ENCODE peak calls at places on chromosomes 3 and 15, in seven cellular contexts. One of them, this sample, is unnamed.

GRCh38 chr3:43178891-43179366 is 73.0 kb upstream of the POMGNT2 start:
- DNase-seq in IMR-90: peak
- DNase-seq in neuronal stem cell: no peak
- DNase-seq in trophoblast cell: no peak
- DNase-seq in mesenchymal stem cell: peak
- DNase-seq in H1: no peak
- DNase-seq in mesendoderm: no peak
- DNase-seq in this sample: no peak

GRCh38 chr3:43907508-43907858 is 216.7 kb downstream of the ABHD5 start:
- DNase-seq in IMR-90: no peak
- DNase-seq in neuronal stem cell: no peak
- DNase-seq in trophoblast cell: no peak
- DNase-seq in mesenchymal stem cell: no peak
- DNase-seq in H1: no peak
- DNase-seq in mesendoderm: no peak
- DNase-seq in this sample: no peak

GRCh38 chr3:172253200-172253599 is 195.1 kb downstream of the GHSR start:
- DNase-seq in IMR-90: no peak
- DNase-seq in neuronal stem cell: no peak
- DNase-seq in trophoblast cell: no peak
- DNase-seq in mesenchymal stem cell: no peak
- DNase-seq in H1: no peak
- DNase-seq in mesendoderm: no peak
- DNase-seq in this sample: no peak

GRCh38 chr3:138935864-138936762 is 10.8 kb downstream of the FOXL2 start:
- DNase-seq in IMR-90: peak
- DNase-seq in neuronal stem cell: peak
- DNase-seq in trophoblast cell: no peak
- DNase-seq in mesenchymal stem cell: peak
- DNase-seq in H1: no peak
- DNase-seq in mesendoderm: peak
- DNase-seq in this sample: peak

GRCh38 chr3:188296761-188297689 is 143.1 kb downstream of the LPP start:
- DNase-seq in IMR-90: peak
- DNase-seq in neuronal stem cell: no peak
- DNase-seq in trophoblast cell: peak
- DNase-seq in mesenchymal stem cell: peak
- DNase-seq in H1: no peak
- DNase-seq in mesendoderm: no peak
- DNase-seq in this sample: no peak

GRCh38 chr15:70432924-70433500 is 330.3 kb downstream of the UACA start:
- DNase-seq in IMR-90: no peak
- DNase-seq in neuronal stem cell: peak
- DNase-seq in trophoblast cell: no peak
- DNase-seq in mesenchymal stem cell: no peak
- DNase-seq in H1: no peak
- DNase-seq in mesendoderm: no peak
- DNase-seq in this sample: no peak

GRCh38 chr15:78873796-78874761 is 1.4 kb downstream of the MORF4L1 start:
- DNase-seq in IMR-90: peak
- DNase-seq in neuronal stem cell: no peak
- DNase-seq in trophoblast cell: peak
- DNase-seq in mesenchymal stem cell: peak
- DNase-seq in H1: no peak
- DNase-seq in mesendoderm: peak
- DNase-seq in this sample: no peak

GRCh38 chr15:77120576-77120975 is 49.7 kb upstream of the TSPAN3 start:
- DNase-seq in IMR-90: no peak
- DNase-seq in neuronal stem cell: no peak
- DNase-seq in trophoblast cell: no peak
- DNase-seq in mesenchymal stem cell: no peak
- DNase-seq in H1: no peak
- DNase-seq in mesendoderm: no peak
- DNase-seq in this sample: no peak

GRCh38 chr3:123421353-123422174 is 27.3 kb downstream of the ADCY5 start:
- DNase-seq in IMR-90: no peak
- DNase-seq in neuronal stem cell: no peak
- DNase-seq in trophoblast cell: no peak
- DNase-seq in mesenchymal stem cell: peak
- DNase-seq in H1: no peak
- DNase-seq in mesendoderm: no peak
- DNase-seq in this sample: no peak

GRCh38 chr3:41317298-41317697 is 118.0 kb downstream of the CTNNB1 start:
- DNase-seq in IMR-90: no peak
- DNase-seq in neuronal stem cell: no peak
- DNase-seq in trophoblast cell: no peak
- DNase-seq in mesenchymal stem cell: no peak
- DNase-seq in H1: no peak
- DNase-seq in mesendoderm: no peak
- DNase-seq in this sample: no peak

GRCh38 chr15:31031471-31032064 is 40.1 kb upstream of the MTMR10 start:
- DNase-seq in IMR-90: peak
- DNase-seq in neuronal stem cell: no peak
- DNase-seq in trophoblast cell: no peak
- DNase-seq in mesenchymal stem cell: peak
- DNase-seq in H1: no peak
- DNase-seq in mesendoderm: no peak
- DNase-seq in this sample: no peak

GRCh38 chr3:47347217-47347801 is 33.5 kb upstream of the PTPN23 start:
- DNase-seq in IMR-90: peak
- DNase-seq in neuronal stem cell: no peak
- DNase-seq in trophoblast cell: peak
- DNase-seq in mesenchymal stem cell: peak
- DNase-seq in H1: no peak
- DNase-seq in mesendoderm: peak
- DNase-seq in this sample: no peak

GRCh38 chr15:60496853-60497252 is 17.9 kb upstream of the ICE2 start:
- DNase-seq in IMR-90: no peak
- DNase-seq in neuronal stem cell: no peak
- DNase-seq in trophoblast cell: no peak
- DNase-seq in mesenchymal stem cell: no peak
- DNase-seq in H1: no peak
- DNase-seq in mesendoderm: no peak
- DNase-seq in this sample: no peak

GRCh38 chr3:123286308-123287023 is 84.7 kb downstream of the SEC22A start:
- DNase-seq in IMR-90: peak
- DNase-seq in neuronal stem cell: peak
- DNase-seq in trophoblast cell: peak
- DNase-seq in mesenchymal stem cell: peak
- DNase-seq in H1: peak
- DNase-seq in mesendoderm: peak
- DNase-seq in this sample: peak

GRCh38 chr15:100060276-100060926 is 281.4 kb downstream of the ADAMTS17 start:
- DNase-seq in IMR-90: peak
- DNase-seq in neuronal stem cell: no peak
- DNase-seq in trophoblast cell: no peak
- DNase-seq in mesenchymal stem cell: no peak
- DNase-seq in H1: no peak
- DNase-seq in mesendoderm: no peak
- DNase-seq in this sample: no peak

GRCh38 chr3:140859592-140860336 is 81.9 kb upstream of the SLC25A36 start:
- DNase-seq in IMR-90: no peak
- DNase-seq in neuronal stem cell: no peak
- DNase-seq in trophoblast cell: no peak
- DNase-seq in mesenchymal stem cell: no peak
- DNase-seq in H1: no peak
- DNase-seq in mesendoderm: no peak
- DNase-seq in this sample: no peak

GRCh38 chr3:155646128-155646527 is 98.7 kb downstream of the PLCH1 start:
- DNase-seq in IMR-90: no peak
- DNase-seq in neuronal stem cell: no peak
- DNase-seq in trophoblast cell: no peak
- DNase-seq in mesenchymal stem cell: no peak
- DNase-seq in H1: no peak
- DNase-seq in mesendoderm: no peak
- DNase-seq in this sample: no peak

GRCh38 chr3:195889843-195890407 is 18.4 kb downstream of the TNK2 start:
- DNase-seq in IMR-90: no peak
- DNase-seq in neuronal stem cell: no peak
- DNase-seq in trophoblast cell: no peak
- DNase-seq in mesenchymal stem cell: no peak
- DNase-seq in H1: no peak
- DNase-seq in mesendoderm: no peak
- DNase-seq in this sample: no peak

GRCh38 chr3:52895416-52895815 is 1.9 kb downstream of the STIMATE start:
- DNase-seq in IMR-90: no peak
- DNase-seq in neuronal stem cell: no peak
- DNase-seq in trophoblast cell: no peak
- DNase-seq in mesenchymal stem cell: no peak
- DNase-seq in H1: no peak
- DNase-seq in mesendoderm: no peak
- DNase-seq in this sample: no peak

GRCh38 chr15:85854345-85855097 is 59.8 kb upstream of the KLHL25 start:
- DNase-seq in IMR-90: peak
- DNase-seq in neuronal stem cell: peak
- DNase-seq in trophoblast cell: no peak
- DNase-seq in mesenchymal stem cell: peak
- DNase-seq in H1: no peak
- DNase-seq in mesendoderm: peak
- DNase-seq in this sample: peak

GRCh38 chr15:90982135-90982534 is 12.2 kb downstream of the PRC1 start:
- DNase-seq in IMR-90: peak
- DNase-seq in neuronal stem cell: no peak
- DNase-seq in trophoblast cell: no peak
- DNase-seq in mesenchymal stem cell: no peak
- DNase-seq in H1: no peak
- DNase-seq in mesendoderm: no peak
- DNase-seq in this sample: no peak

GRCh38 chr15:70753101-70753829 is 10.1 kb downstream of the UACA start:
- DNase-seq in IMR-90: no peak
- DNase-seq in neuronal stem cell: no peak
- DNase-seq in trophoblast cell: no peak
- DNase-seq in mesenchymal stem cell: no peak
- DNase-seq in H1: no peak
- DNase-seq in mesendoderm: no peak
- DNase-seq in this sample: no peak

GRCh38 chr3:99789322-99789721 is 28.3 kb upstream of the CMSS1 start:
- DNase-seq in IMR-90: peak
- DNase-seq in neuronal stem cell: peak
- DNase-seq in trophoblast cell: peak
- DNase-seq in mesenchymal stem cell: peak
- DNase-seq in H1: no peak
- DNase-seq in mesendoderm: peak
- DNase-seq in this sample: no peak

GRCh38 chr15:93997071-93997658 is 234.2 kb upstream of the MCTP2 start:
- DNase-seq in IMR-90: peak
- DNase-seq in neuronal stem cell: no peak
- DNase-seq in trophoblast cell: peak
- DNase-seq in mesenchymal stem cell: peak
- DNase-seq in H1: no peak
- DNase-seq in mesendoderm: peak
- DNase-seq in this sample: no peak

GRCh38 chr15:94004697-94005096 is 226.7 kb upstream of the MCTP2 start:
- DNase-seq in IMR-90: no peak
- DNase-seq in neuronal stem cell: no peak
- DNase-seq in trophoblast cell: peak
- DNase-seq in mesenchymal stem cell: no peak
- DNase-seq in H1: no peak
- DNase-seq in mesendoderm: no peak
- DNase-seq in this sample: no peak

GRCh38 chr15:94001113-94001919 is 230.0 kb upstream of the MCTP2 start:
- DNase-seq in IMR-90: no peak
- DNase-seq in neuronal stem cell: no peak
- DNase-seq in trophoblast cell: no peak
- DNase-seq in mesenchymal stem cell: no peak
- DNase-seq in H1: no peak
- DNase-seq in mesendoderm: no peak
- DNase-seq in this sample: no peak

GRCh38 chr15:94002026-94002425 is 229.3 kb upstream of the MCTP2 start:
- DNase-seq in IMR-90: no peak
- DNase-seq in neuronal stem cell: no peak
- DNase-seq in trophoblast cell: no peak
- DNase-seq in mesenchymal stem cell: no peak
- DNase-seq in H1: no peak
- DNase-seq in mesendoderm: peak
- DNase-seq in this sample: no peak

GRCh38 chr15:94000603-94001002 is 230.8 kb upstream of the MCTP2 start:
- DNase-seq in IMR-90: no peak
- DNase-seq in neuronal stem cell: no peak
- DNase-seq in trophoblast cell: no peak
- DNase-seq in mesenchymal stem cell: no peak
- DNase-seq in H1: no peak
- DNase-seq in mesendoderm: peak
- DNase-seq in this sample: peak
- H2AK5ac ChIP-seq in IMR-90: no peak
- H2AK5ac ChIP-seq in neuronal stem cell: no peak
- H2AK5ac ChIP-seq in trophoblast cell: no peak
- H2AK5ac ChIP-seq in mesenchymal stem cell: no peak
- H2AK5ac ChIP-seq in H1: no peak
- H2AK5ac ChIP-seq in mesendoderm: no peak
- H2AK5ac ChIP-seq in this sample: no peak

GRCh38 chr15:57069423-57069822 is 151.0 kb downstream of the TCF12 start:
- DNase-seq in IMR-90: no peak
- DNase-seq in neuronal stem cell: no peak
- DNase-seq in trophoblast cell: no peak
- DNase-seq in mesenchymal stem cell: no peak
- DNase-seq in H1: no peak
- DNase-seq in mesendoderm: no peak
- DNase-seq in this sample: no peak
- H2BK5ac ChIP-seq in IMR-90: no peak
- H2BK5ac ChIP-seq in neuronal stem cell: no peak
- H2BK5ac ChIP-seq in trophoblast cell: no peak
- H2BK5ac ChIP-seq in mesenchymal stem cell: no peak
- H2BK5ac ChIP-seq in H1: no peak
- H2BK5ac ChIP-seq in mesendoderm: no peak
- H2BK5ac ChIP-seq in this sample: no peak

DNA sequence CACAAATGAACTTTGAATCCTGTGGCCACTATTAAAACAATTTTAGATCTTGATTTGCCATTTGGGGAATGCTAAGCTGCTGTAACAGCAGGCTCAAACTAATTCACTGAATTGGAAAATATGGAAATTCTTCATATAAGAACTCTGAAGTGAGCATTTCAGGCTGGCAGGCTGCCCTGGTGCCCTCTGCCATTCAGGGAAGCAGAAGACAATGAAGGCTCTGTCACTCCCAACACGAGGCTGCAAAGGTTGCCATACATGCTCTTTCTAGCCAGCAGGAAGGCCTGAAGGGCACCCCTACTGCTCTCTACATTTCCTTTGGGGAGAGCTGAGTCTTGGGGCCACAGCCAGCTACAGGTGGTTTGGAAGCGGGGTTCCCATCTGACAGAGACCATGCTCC is 88.0 kb downstream of the GABRG3 start:
- DNase-seq in IMR-90: no peak
- DNase-seq in neuronal stem cell: no peak
- DNase-seq in trophoblast cell: no peak
- DNase-seq in mesenchymal stem cell: no peak
- DNase-seq in H1: no peak
- DNase-seq in mesendoderm: no peak
- DNase-seq in this sample: no peak
- H3K4ac ChIP-seq in IMR-90: no peak
- H3K4ac ChIP-seq in neuronal stem cell: no peak
- H3K4ac ChIP-seq in trophoblast cell: no peak
- H3K4ac ChIP-seq in mesenchymal stem cell: no peak
- H3K4ac ChIP-seq in H1: no peak
- H3K4ac ChIP-seq in mesendoderm: no peak
- H3K4ac ChIP-seq in this sample: no peak

DNA sequence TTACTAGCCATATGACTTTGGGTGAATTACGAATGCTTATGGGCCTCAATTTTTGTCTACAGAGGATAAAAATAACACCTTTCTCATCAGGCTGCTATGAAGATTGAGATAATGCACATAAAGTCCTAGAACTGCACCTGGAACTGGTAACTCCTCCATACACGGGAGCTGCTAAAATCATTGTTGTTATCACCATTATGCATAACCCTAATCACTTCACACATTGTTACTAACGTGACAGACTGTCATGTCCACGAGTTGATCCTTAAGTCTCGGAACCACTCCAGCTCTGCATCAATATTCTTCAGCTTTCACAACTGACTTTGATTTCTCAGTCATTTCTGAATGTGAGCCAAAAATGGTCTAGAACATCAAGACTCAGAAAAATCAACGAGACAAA is 64.1 kb downstream of the RFTN1 start:
- DNase-seq in IMR-90: no peak
- DNase-seq in neuronal stem cell: no peak
- DNase-seq in trophoblast cell: no peak
- DNase-seq in mesenchymal stem cell: no peak
- DNase-seq in H1: no peak
- DNase-seq in mesendoderm: peak
- DNase-seq in this sample: no peak
- H2AK5ac ChIP-seq in IMR-90: peak
- H2AK5ac ChIP-seq in neuronal stem cell: no peak
- H2AK5ac ChIP-seq in trophoblast cell: no peak
- H2AK5ac ChIP-seq in mesenchymal stem cell: peak
- H2AK5ac ChIP-seq in H1: no peak
- H2AK5ac ChIP-seq in mesendoderm: no peak
- H2AK5ac ChIP-seq in this sample: no peak